ENCODE peak calls at places on chromosomes 13 and 19, in six cellular contexts. S, B, L, A, G and X are unnamed samples.

GRCh38 chr19:35545001-35545854 is at the start of gene TMEM147:
- DNase-seq in A (peak), L (peak), S (peak), G (peak), B (peak), X (peak)

GRCh38 chr13:73090812-73091187 is 32.0 kb downstream of the KLF5 start:
- DNase-seq in A (no peak), S (no peak), L (no peak), G (no peak), B (no peak), X (no peak)

GRCh38 chr13:84912720-84913119 is 886.5 kb downstream of the SLITRK6 start:
- DNase-seq in A (no peak), B (no peak), S (no peak), G (no peak), L (no peak), X (no peak)

GRCh38 chr19:46193678-46194077 is 35.9 kb upstream of the IGFL1 start:
- DNase-seq in S (no peak), L (no peak), G (no peak), B (no peak), A (no peak), X (no peak)

GRCh38 chr19:29193116-29193515 is 19.8 kb downstream of the UQCRFS1 start:
- DNase-seq in L (no peak), S (no peak), A (no peak), B (no peak), G (no peak), X (no peak)

GRCh38 chr19:28718909-28719308 is 494.0 kb downstream of the UQCRFS1 start:
- DNase-seq in B (no peak), L (no peak), G (no peak), S (no peak), A (no peak), X (no peak)

GRCh38 chr13:31929031-31929770 is 102.4 kb upstream of the FRY start:
- DNase-seq in S (no peak), A (no peak), G (no peak), B (no peak), L (no peak), X (no peak)

GRCh38 chr13:35690546-35690945 is 214.1 kb upstream of the MAB21L1 start:
- DNase-seq in L (no peak), A (no peak), G (peak), B (no peak), S (no peak), X (no peak)

GRCh38 chr13:90230311-90230710 is 1117.2 kb upstream of the MIR17HG start:
- DNase-seq in B (no peak), G (no peak), A (no peak), S (no peak), L (no peak), X (no peak)

GRCh38 chr19:19361075-19361594 is 40.5 kb downstream of the MAU2 start:
- DNase-seq in L (peak), G (peak), A (peak), S (peak), B (peak), X (peak)

GRCh38 chr19:38443458-38444001 is 10.0 kb downstream of the RYR1 start:
- DNase-seq in A (no peak), B (no peak), S (no peak), L (no peak), G (no peak), X (no peak)

GRCh38 chr19:20245309-20245708 is 78.3 kb downstream of the ZNF486 start:
- DNase-seq in S (no peak), L (no peak), G (no peak), A (no peak), B (no peak), X (no peak)

GRCh38 chr13:51097353-51098043 is 13.6 kb downstream of the C13orf42 start:
- DNase-seq in A (no peak), B (no peak), S (no peak), L (no peak), G (no peak), X (no peak)

GRCh38 chr13:51096131-51096530 is 14.9 kb downstream of the C13orf42 start:
- DNase-seq in B (no peak), L (no peak), S (no peak), G (no peak), A (no peak), X (no peak)

GRCh38 chr13:51093574-51093973 is 17.5 kb downstream of the C13orf42 start:
- DNase-seq in S (no peak), L (no peak), G (no peak), A (no peak), B (no peak), X (no peak)

DNA sequence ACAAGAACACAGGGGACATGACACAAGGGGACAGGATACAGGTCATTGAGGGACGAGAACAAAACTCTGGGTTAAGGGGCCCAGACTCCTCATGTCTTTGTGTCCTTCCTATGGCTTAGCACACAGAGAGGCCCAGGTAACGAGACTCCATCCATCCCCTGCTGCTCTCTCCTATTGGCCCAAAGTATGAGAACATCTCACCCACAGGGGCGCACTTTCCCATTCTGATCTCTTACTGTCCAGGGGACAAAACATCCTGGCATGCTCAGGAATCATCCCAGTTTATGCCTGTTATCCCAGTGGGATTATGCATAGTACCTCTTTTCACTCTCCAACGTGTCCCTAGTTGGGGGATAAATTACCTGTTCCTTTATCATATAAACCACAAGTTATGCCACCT is 19.2 kb downstream of the C13orf42 start:
- DNase-seq in L (no peak), G (no peak), B (no peak), S (no peak), A (no peak), X (no peak)
- TF ChIP-seq CTCF in L (no peak), G (no peak), B (no peak), S (no peak), A (no peak), X (no peak)

DNA sequence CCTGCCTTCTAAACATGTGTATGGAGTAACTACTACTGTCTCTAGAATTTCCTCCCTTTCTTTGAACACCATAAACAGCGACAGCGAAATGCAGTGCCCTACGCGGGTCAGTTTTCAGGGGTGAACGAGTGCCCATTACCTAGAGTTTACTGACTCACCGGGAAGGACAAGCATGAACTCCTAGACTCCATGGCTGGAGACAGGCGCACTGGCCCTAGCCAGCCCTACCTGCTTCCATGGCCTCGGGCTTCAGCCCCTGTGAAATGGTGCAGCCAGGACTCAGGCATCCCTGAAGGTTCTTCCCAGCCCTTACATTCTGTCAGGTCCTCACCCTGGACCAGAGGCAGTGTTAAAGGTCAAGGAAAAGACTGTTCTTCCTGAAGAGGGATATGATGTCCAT is 8.5 kb downstream of the RANBP3 start:
- DNase-seq in S (no peak), G (no peak), L (no peak), B (no peak), A (no peak), X (no peak)
- H3K27ac ChIP-seq in S (no peak), G (no peak), L (no peak), B (no peak), A (peak), X (peak)

GRCh38 chr19:11982526-11982925 is 17.7 kb downstream of the ZNF763 start:
- DNase-seq in B (no peak), S (no peak), L (no peak), G (peak), A (no peak), X (peak)

GRCh38 chr19:11986754-11987153 is 21.9 kb downstream of the ZNF763 start:
- DNase-seq in B (no peak), G (no peak), S (no peak), A (no peak), L (no peak), X (no peak)

GRCh38 chr19:11989112-11989456 is 24.2 kb downstream of the ZNF763 start:
- DNase-seq in L (no peak), S (no peak), A (no peak), B (no peak), G (no peak), X (no peak)

GRCh38 chr19:11987405-11988231 is 22.8 kb downstream of the ZNF763 start:
- DNase-seq in S (peak), B (peak), A (peak), L (peak), G (peak), X (peak)

GRCh38 chr19:11984986-11985385 is 20.1 kb downstream of the ZNF763 start:
- DNase-seq in B (no peak), G (no peak), A (no peak), S (no peak), L (no peak), X (no peak)
- TF ChIP-seq CTCF in B (no peak), G (peak), A (no peak), S (no peak), L (no peak), X (no peak)

DNA sequence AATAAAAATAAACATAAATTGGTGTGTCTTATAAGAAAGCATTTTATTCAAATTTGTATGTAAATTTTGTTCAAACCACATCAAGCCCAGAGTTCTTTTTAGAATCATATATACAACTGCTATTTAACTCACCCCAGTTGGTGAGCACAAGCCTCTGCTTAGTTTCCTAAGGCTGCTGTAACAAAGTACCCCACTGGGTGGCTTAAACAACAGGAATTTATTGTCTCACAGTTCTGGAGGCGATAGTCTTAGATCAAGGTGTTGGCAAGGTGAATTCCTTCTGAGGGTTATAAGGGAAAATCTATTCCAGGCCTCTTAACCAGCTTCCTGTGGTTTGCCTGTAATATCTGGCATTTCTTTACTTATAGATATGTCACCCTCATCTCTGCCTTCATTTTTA is 1133.5 kb downstream of the OLFM4 start:
- DNase-seq in B (no peak), L (no peak), A (no peak), S (no peak), G (no peak), X (no peak)
- H3K27ac ChIP-seq in B (no peak), L (no peak), A (no peak), S (no peak), G (no peak), X (no peak)

GRCh38 chr13:94546071-94546839 is 49.7 kb downstream of the TGDS start:
- DNase-seq in S (no peak), A (no peak), B (no peak), L (no peak), G (no peak), X (no peak)
- TF ChIP-seq CTCF in S (no peak), A (no peak), B (no peak), L (no peak), G (no peak), X (no peak)